ENCODE peak calls at places on chromosomes 13 and 19, in six cellular contexts. R, Z, A, G, K and P are unnamed samples.

GRCh38 chr19:51546650-51547396 is 15.4 kb upstream of the SIGLEC6 start:
- DNase-seq in K (no peak), R (no peak), G (no peak), Z (no peak), A (no peak), P (no peak)

GRCh38 chr13:112532837-112533745 is 54.9 kb downstream of the TUBGCP3 start:
- DNase-seq in Z (no peak), G (no peak), K (no peak), R (no peak), A (no peak), P (no peak)

GRCh38 chr13:102028198-102028597 is 373.6 kb downstream of the FGF14 start:
- DNase-seq in G (no peak), R (no peak), A (no peak), K (no peak), Z (no peak), P (no peak)

GRCh38 chr13:80141114-80141849 is 199.6 kb downstream of the SPRY2 start:
- DNase-seq in Z (no peak), R (peak), K (peak), A (peak), G (no peak), P (peak)

GRCh38 chr19:45391346-45391745 is 13.5 kb downstream of the PPP1R13L start:
- DNase-seq in G (peak), Z (no peak), R (no peak), K (no peak), A (no peak), P (no peak)

GRCh38 chr13:98489446-98490194 is 87.3 kb downstream of the STK24 start:
- DNase-seq in K (no peak), Z (no peak), G (no peak), A (no peak), R (no peak), P (no peak)

GRCh38 chr19:4059493-4059880 is 7.2 kb downstream of the ZBTB7A start:
- DNase-seq in Z (no peak), K (no peak), G (peak), R (peak), A (no peak), P (no peak)

GRCh38 chr19:15265849-15266248 is 33.6 kb upstream of the EPHX3 start:
- DNase-seq in A (peak), R (peak), G (no peak), K (peak), Z (no peak), P (peak)

GRCh38 chr13:114144606-114145244 is 12.3 kb upstream of the RASA3 start:
- DNase-seq in R (no peak), G (no peak), K (no peak), Z (no peak), A (no peak), P (no peak)

GRCh38 chr13:81987677-81988357 is 1646.9 kb upstream of the SPRY2 start:
- DNase-seq in A (no peak), G (peak), R (no peak), K (no peak), Z (no peak), P (no peak)

GRCh38 chr13:33092422-33092987 is 76.3 kb downstream of the KL start:
- DNase-seq in A (no peak), Z (no peak), K (no peak), G (no peak), R (no peak), P (no peak)

GRCh38 chr13:114109646-114110045 is 22.8 kb downstream of the RASA3 start:
- DNase-seq in Z (no peak), R (no peak), K (no peak), G (peak), A (peak), P (no peak)